ENCODE peak calls at places on chromosomes 7 and 10, in four cellular contexts. G, R, U and S are unnamed samples.

GRCh38 chr7:156652886-156653568 is 12.5 kb downstream of the RNF32 start:
- DNase-seq in G (no peak), R (no peak), U (peak; percentile 15), S (no peak)

GRCh38 chr7:47513741-47514241 is 68.1 kb downstream of the TNS3 start:
- DNase-seq in G (peak; percentile 75), R (no peak), U (peak; percentile 79), S (no peak)

GRCh38 chr7:64887756-64888508 is 15.1 kb upstream of the ZNF273 start:
- DNase-seq in G (no peak), R (no peak), U (no peak), S (peak; percentile 45)

GRCh38 chr10:26481914-26482550 is 43.9 kb downstream of the APBB1IP start:
- DNase-seq in G (no peak), R (no peak), U (no peak), S (no peak)

GRCh38 chr7:73429218-73429617 is 4.4 kb upstream of the FZD9 start:
- DNase-seq in G (peak; percentile 34), R (no peak), U (peak; percentile 32), S (no peak)

GRCh38 chr7:37211097-37211496 is 237.6 kb downstream of the ELMO1 start:
- DNase-seq in G (peak; percentile 88), R (peak; percentile 40), U (peak; percentile 16), S (no peak)

GRCh38 chr10:73956476-73957338 is 41.2 kb upstream of the VCL start:
- DNase-seq in G (peak; percentile 53), R (no peak), U (peak; percentile 29), S (no peak)

GRCh38 chr10:130231211-130231850 is 95.1 kb downstream of the GLRX3 start:
- DNase-seq in G (no peak), R (no peak), U (no peak), S (no peak)

GRCh38 chr7:156475666-156476065 is 164.9 kb upstream of the RNF32 start:
- DNase-seq in G (peak; percentile 12), R (no peak), U (peak; percentile 72), S (peak; percentile 56)

GRCh38 chr7:954330-955238 is at the start of gene ADAP1:
- DNase-seq in G (peak; percentile 58), R (no peak), U (no peak), S (no peak)

GRCh38 chr10:58266003-58266825 is 1.5 kb downstream of the IPMK start:
- DNase-seq in G (peak; percentile 69), R (peak; percentile 21), U (peak; percentile 60), S (no peak)

GRCh38 chr7:129258649-129259389 is 34.0 kb downstream of the AHCYL2 start:
- DNase-seq in G (no peak), R (no peak), U (peak; percentile 36), S (no peak)

GRCh38 chr7:31710171-31710570 is 23.2 kb downstream of the PPP1R17 start:
- DNase-seq in G (no peak), R (no peak), U (no peak), S (no peak)

GRCh38 chr10:1169981-1170866 is 114.0 kb downstream of the WDR37 start:
- DNase-seq in G (no peak), R (no peak), U (no peak), S (no peak)

GRCh38 chr7:80385512-80385911 is 126.4 kb downstream of the GNAT3 start:
- DNase-seq in G (peak; percentile 58), R (peak; percentile 43), U (peak; percentile 61), S (no peak)

GRCh38 chr7:33849004-33849403 is 56.3 kb upstream of the BMPER start:
- DNase-seq in G (no peak), R (no peak), U (peak; percentile 37), S (no peak)

GRCh38 chr7:18638594-18639452 is 143.3 kb downstream of the HDAC9 start:
- DNase-seq in G (peak; percentile 86), R (peak; percentile 74), U (peak; percentile 19), S (no peak)

GRCh38 chr7:34124765-34125164 is 219.4 kb downstream of the BMPER start:
- DNase-seq in G (no peak), R (no peak), U (no peak), S (no peak)

GRCh38 chr7:44700322-44700721 is 48.3 kb upstream of the ZMIZ2 start:
- DNase-seq in G (no peak), R (no peak), U (no peak), S (no peak)

GRCh38 chr10:128051548-128051947 is 74.7 kb downstream of the MKI67 start:
- DNase-seq in G (no peak), R (no peak), U (no peak), S (no peak)

GRCh38 chr7:127792528-127793342 is 140.7 kb downstream of the SND1 start:
- DNase-seq in G (no peak), R (no peak), U (no peak), S (no peak)

GRCh38 chr7:84674236-84674913 is 479.8 kb upstream of the SEMA3A start:
- DNase-seq in G (peak; percentile 25), R (no peak), U (no peak), S (no peak)

GRCh38 chr7:41943098-41943577 is 240.2 kb upstream of the INHBA start:
- DNase-seq in G (peak; percentile 78), R (peak; percentile 32), U (peak; percentile 83), S (peak; percentile 85)
- H3K4me3 ChIP-seq in G (peak overlapping the region; percentile 13), R (peak overlapping the region; percentile 23), U (peak overlapping the region; percentile 20), S (no peak overlapping the region)

DNA sequence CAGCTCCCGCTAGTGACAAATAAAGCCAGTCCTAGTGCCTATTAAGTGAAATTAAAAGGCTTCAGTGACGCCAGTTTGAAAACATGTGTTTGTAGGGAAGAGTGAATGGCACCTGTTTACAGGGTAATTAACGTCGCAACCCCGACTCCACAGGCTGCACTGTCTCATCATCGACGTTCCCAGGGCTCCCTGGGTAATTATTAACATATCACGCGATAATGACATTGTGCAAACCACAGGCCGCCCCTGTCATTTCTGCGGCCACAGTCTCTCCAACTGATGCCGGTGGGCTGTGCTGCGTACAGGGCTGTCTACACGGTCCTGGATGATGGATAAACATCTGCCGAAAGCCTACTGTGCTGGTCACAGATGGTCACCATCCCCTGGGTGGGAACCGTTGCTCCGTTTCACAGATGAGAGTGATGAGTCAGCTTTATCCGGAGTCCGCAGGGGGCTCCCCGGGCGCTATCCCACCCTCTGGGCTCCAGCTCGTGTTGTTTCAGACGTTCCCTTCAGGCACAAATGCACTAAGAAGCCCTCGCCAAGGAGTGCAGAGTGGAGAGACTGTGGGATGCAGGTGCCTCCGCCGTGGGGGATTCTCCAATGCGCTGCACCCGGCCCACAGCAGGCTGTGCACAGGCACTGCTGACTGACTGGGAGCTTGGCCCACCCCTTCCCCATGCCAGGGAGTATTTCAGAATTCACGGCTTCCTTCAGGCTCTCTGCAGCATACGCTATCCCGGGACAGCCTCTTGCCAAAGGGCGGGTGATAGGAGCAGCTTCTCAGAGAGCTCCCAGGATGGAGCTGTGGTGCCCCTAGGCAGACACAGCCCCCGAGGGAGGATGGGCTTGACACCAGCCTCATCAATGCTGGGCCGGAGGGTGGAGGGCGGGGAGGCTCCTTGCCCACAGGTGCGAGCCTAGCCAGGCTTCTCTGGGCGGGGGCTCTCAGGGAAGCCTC is 491.8 kb upstream of the FOXK1 start:
- DNase-seq in G (no peak), R (no peak), U (no peak), S (no peak)
- H3K4me3 ChIP-seq in G (no peak overlapping the region), R (no peak overlapping the region), U (no peak overlapping the region), S (no peak overlapping the region)

DNA sequence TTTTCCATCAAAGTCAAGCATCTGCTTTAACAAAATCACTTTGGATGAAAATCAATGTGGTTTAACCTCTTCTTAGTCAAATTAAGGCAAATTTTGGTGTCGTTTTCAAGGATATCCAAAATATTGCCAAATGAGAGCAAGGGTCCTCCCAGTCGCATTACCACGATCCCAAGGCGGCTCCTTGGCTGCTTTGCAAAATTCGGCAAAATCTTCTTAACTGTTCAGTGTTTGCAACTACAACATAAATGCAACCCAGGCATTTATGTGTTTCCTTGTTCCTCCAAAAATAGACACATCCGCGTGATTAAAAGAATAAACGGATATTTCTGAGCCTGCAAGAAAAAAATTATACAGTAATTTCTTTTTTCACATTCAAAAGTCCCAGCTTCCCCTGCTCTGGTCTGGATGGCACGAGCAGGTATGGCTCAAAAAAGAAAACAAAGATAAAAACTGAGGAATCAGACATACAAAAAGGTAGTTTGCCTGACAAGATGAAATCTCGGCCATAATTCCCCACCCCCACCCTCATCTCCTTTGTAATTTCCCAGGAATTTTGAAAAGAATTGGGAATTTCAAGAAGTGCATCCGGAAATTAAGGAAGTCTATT is 6.1 kb downstream of the SKIDA1 start:
- DNase-seq in G (no peak), R (no peak), U (no peak), S (no peak)
- H3K4me3 ChIP-seq in G (peak overlapping the region; percentile 51), R (peak overlapping the region; percentile 59), U (peak overlapping the region; percentile 40), S (no peak overlapping the region)

GRCh38 chr7:94325121-94325475 is 69.6 kb upstream of the COL1A2 start:
- DNase-seq in G (no peak), R (no peak), U (no peak), S (no peak)

GRCh38 chr7:94324380-94325120 is 70.1 kb upstream of the COL1A2 start:
- DNase-seq in G (peak; percentile 31), R (no peak), U (peak; percentile 64), S (no peak)

GRCh38 chr7:94323872-94324271 is 70.8 kb upstream of the COL1A2 start:
- DNase-seq in G (no peak), R (no peak), U (no peak), S (no peak)
- H3K4me3 ChIP-seq in G (no peak overlapping the region), R (no peak overlapping the region), U (no peak overlapping the region), S (no peak overlapping the region)